ENCODE peak calls at places on chromosomes 5 and 9, in six cellular contexts. Z is Calu3, Y is kidney epithelial cell, M is glutamatergic neuron, B is NCI-H774, T is breast epithelium. P is an unnamed sample.

GRCh38 chr5:61905635-61906034 is 400.4 kb upstream of the KIF2A start:
- DNase-seq in Z (no peak), Y (no peak), M (no peak), B (no peak), T (no peak), P (no peak)

GRCh38 chr9:107367727-107368502 is 84.8 kb downstream of the RAD23B start:
- DNase-seq in Z (no peak), Y (peak; percentile 72), M (no peak), B (no peak), T (no peak), P (no peak)

GRCh38 chr9:122151267-122151828 is 8.2 kb downstream of the NDUFA8 start:
- DNase-seq in Z (no peak), Y (no peak), M (no peak), B (no peak), T (no peak), P (no peak)

GRCh38 chr5:119304439-119304838 is 51.4 kb upstream of the TNFAIP8 start:
- DNase-seq in Z (no peak), Y (no peak), M (no peak), B (no peak), T (no peak), P (no peak)

GRCh38 chr9:75644649-75645048 is 245.8 kb upstream of the PCSK5 start:
- DNase-seq in Z (no peak), Y (no peak), M (no peak), B (no peak), T (no peak), P (no peak)

GRCh38 chr5:135511858-135512257 is 23.9 kb downstream of the NEUROG1 start:
- DNase-seq in Z (no peak), Y (no peak), M (no peak), B (no peak), T (no peak), P (no peak)

GRCh38 chr9:18569941-18570630 is 96.1 kb downstream of the ADAMTSL1 start:
- DNase-seq in Z (no peak), Y (no peak), M (no peak), B (no peak), T (no peak), P (no peak)

GRCh38 chr5:39485075-39485474 is 60.3 kb upstream of the DAB2 start:
- DNase-seq in Z (no peak), Y (no peak), M (no peak), B (no peak), T (no peak), P (no peak)

GRCh38 chr9:136665704-136666363 is 3.1 kb downstream of the EGFL7 start:
- DNase-seq in Z (no peak), Y (no peak), M (no peak), B (no peak), T (no peak), P (no peak)

GRCh38 chr5:175815126-175815913 is 56.1 kb upstream of the CPLX2 start:
- DNase-seq in Z (no peak), Y (no peak), M (no peak), B (no peak), T (no peak), P (no peak)

GRCh38 chr5:60334281-60334713 is 365.7 kb downstream of the DEPDC1B start:
- DNase-seq in Z (no peak), Y (peak; percentile 31), M (no peak), B (no peak), T (no peak), P (no peak)

P was measured in GM18507.